ENCODE peak calls at places on chromosomes 2 and 18, in eight cellular contexts. B, C, A, U, R, L, Q and F are unnamed samples.

GRCh38 chr18:12155996-12156395 is 62.4 kb downstream of the ANKRD62 start:
- DNase-seq in B (no peak), C (no peak), A (peak; percentile 23), U (no peak), R (no peak), L (no peak), Q (no peak), F (no peak)

GRCh38 chr2:66813976-66814375 is 379.1 kb downstream of the MEIS1 start:
- DNase-seq in B (no peak), C (no peak), A (no peak), U (no peak), R (no peak), L (no peak), Q (no peak), F (no peak)

GRCh38 chr2:173217106-173217840 is 137.4 kb upstream of the CDCA7 start:
- DNase-seq in B (no peak), C (no peak), A (no peak), U (no peak), R (no peak), L (no peak), Q (no peak), F (no peak)

GRCh38 chr18:12336251-12336650 is 28.2 kb downstream of the TUBB6 start:
- DNase-seq in B (no peak), C (no peak), A (no peak), U (no peak), R (no peak), L (no peak), Q (no peak), F (no peak)

GRCh38 chr2:213187833-213188532 is 36.6 kb upstream of the IKZF2 start:
- DNase-seq in B (peak; percentile 48), C (peak; percentile 38), A (no peak), U (peak; percentile 81), R (no peak), L (no peak), Q (no peak), F (no peak)

GRCh38 chr2:232609607-232610006 is 23.8 kb upstream of the EFHD1 start:
- DNase-seq in B (no peak), C (no peak), A (no peak), U (no peak), R (no peak), L (no peak), Q (no peak), F (no peak)

GRCh38 chr18:35355140-35355618 is 11.0 kb upstream of the ZNF24 start:
- DNase-seq in B (peak; percentile 57), C (peak; percentile 20), A (peak; percentile 57), U (peak; percentile 90), R (peak; percentile 69), L (peak; percentile 9), Q (peak; percentile 42), F (peak; percentile 19)

GRCh38 chr2:60746318-60746717 is 9.8 kb upstream of the PAPOLG start:
- DNase-seq in B (no peak), C (no peak), A (no peak), U (no peak), R (no peak), L (no peak), Q (no peak), F (no peak)

GRCh38 chr2:101806123-101806522 is 108.6 kb downstream of the MAP4K4 start:
- DNase-seq in B (no peak), C (peak; percentile 29), A (peak; percentile 53), U (peak; percentile 85), R (no peak), L (no peak), Q (no peak), F (no peak)